ENCODE peak calls at places on chromosomes 2 and 18, in six cellular contexts. One of them, this sample, is unnamed.
A peak's percentile ranks its signal among the peaks of the same experiment; 100 is the strongest.

GRCh38 chr18:75131455-75132000 is 77.4 kb downstream of the PTGR3 start:
- DNase-seq in GM23248: peak; percentile 7
- DNase-seq in GM23338: no peak
- DNase-seq in hepatocyte: no peak
- DNase-seq in SK-N-SH: no peak
- DNase-seq in HCT116: no peak
- DNase-seq in this sample: no peak

GRCh38 chr2:54577035-54577434 is 120.9 kb downstream of the SPTBN1 start:
- DNase-seq in GM23248: no peak
- DNase-seq in GM23338: no peak
- DNase-seq in hepatocyte: peak; percentile 67
- DNase-seq in SK-N-SH: no peak
- DNase-seq in HCT116: no peak
- DNase-seq in this sample: no peak

GRCh38 chr2:46328316-46328715 is 31.1 kb downstream of the EPAS1 start:
- DNase-seq in GM23248: no peak
- DNase-seq in GM23338: no peak
- DNase-seq in hepatocyte: no peak
- DNase-seq in SK-N-SH: no peak
- DNase-seq in HCT116: no peak
- DNase-seq in this sample: no peak

GRCh38 chr2:168515502-168515901 is 59.4 kb downstream of the CERS6 start:
- DNase-seq in GM23248: peak; percentile 91
- DNase-seq in GM23338: no peak
- DNase-seq in hepatocyte: no peak
- DNase-seq in SK-N-SH: no peak
- DNase-seq in HCT116: no peak
- DNase-seq in this sample: peak; percentile 47

GRCh38 chr2:111698089-111698488 is 185.9 kb downstream of the ANAPC1 start:
- DNase-seq in GM23248: no peak
- DNase-seq in GM23338: no peak
- DNase-seq in hepatocyte: no peak
- DNase-seq in SK-N-SH: no peak
- DNase-seq in HCT116: no peak
- DNase-seq in this sample: no peak

GRCh38 chr2:107584577-107584976 is 242.1 kb upstream of the RGPD4 start:
- DNase-seq in GM23248: peak; percentile 63
- DNase-seq in GM23338: no peak
- DNase-seq in hepatocyte: no peak
- DNase-seq in SK-N-SH: no peak
- DNase-seq in HCT116: no peak
- DNase-seq in this sample: peak; percentile 62

GRCh38 chr2:11983870-11984269 is 237.4 kb downstream of the LPIN1 start:
- DNase-seq in GM23248: no peak
- DNase-seq in GM23338: no peak
- DNase-seq in hepatocyte: no peak
- DNase-seq in SK-N-SH: no peak
- DNase-seq in HCT116: no peak
- DNase-seq in this sample: no peak

GRCh38 chr2:197442865-197443264 is 8.0 kb upstream of the SF3B1 start:
- DNase-seq in GM23248: no peak
- DNase-seq in GM23338: no peak
- DNase-seq in hepatocyte: no peak
- DNase-seq in SK-N-SH: no peak
- DNase-seq in HCT116: no peak
- DNase-seq in this sample: no peak

GRCh38 chr18:48934708-48935432 is 15.9 kb downstream of the SMAD7 start:
- DNase-seq in GM23248: peak; percentile 57
- DNase-seq in GM23338: no peak
- DNase-seq in hepatocyte: no peak
- DNase-seq in SK-N-SH: no peak
- DNase-seq in HCT116: no peak
- DNase-seq in this sample: no peak

GRCh38 chr18:69956037-69956436 is 8.4 kb upstream of the CD226 start:
- DNase-seq in GM23248: no peak
- DNase-seq in GM23338: no peak
- DNase-seq in hepatocyte: no peak
- DNase-seq in SK-N-SH: no peak
- DNase-seq in HCT116: no peak
- DNase-seq in this sample: no peak

GRCh38 chr2:226187126-226187525 is 612.5 kb downstream of the IRS1 start:
- DNase-seq in GM23248: peak; percentile 21
- DNase-seq in GM23338: no peak
- DNase-seq in hepatocyte: no peak
- DNase-seq in SK-N-SH: no peak
- DNase-seq in HCT116: no peak
- DNase-seq in this sample: no peak

GRCh38 chr2:43052204-43052943 is 174.0 kb downstream of the ZFP36L2 start:
- DNase-seq in GM23248: no peak
- DNase-seq in GM23338: no peak
- DNase-seq in hepatocyte: no peak
- DNase-seq in SK-N-SH: no peak
- DNase-seq in HCT116: no peak
- DNase-seq in this sample: peak; percentile 50

GRCh38 chr2:15919716-15920444 is 20.5 kb upstream of the MYCN start:
- DNase-seq in GM23248: no peak
- DNase-seq in GM23338: no peak
- DNase-seq in hepatocyte: no peak
- DNase-seq in SK-N-SH: peak; percentile 48
- DNase-seq in HCT116: no peak
- DNase-seq in this sample: peak; percentile 14

GRCh38 chr18:58687871-58688308 is 16.6 kb downstream of the MALT1 start:
- DNase-seq in GM23248: no peak
- DNase-seq in GM23338: no peak
- DNase-seq in hepatocyte: no peak
- DNase-seq in SK-N-SH: no peak
- DNase-seq in HCT116: no peak
- DNase-seq in this sample: no peak

GRCh38 chr2:34547900-34548299 is 948.8 kb upstream of the FAM98A start:
- DNase-seq in GM23248: no peak
- DNase-seq in GM23338: peak; percentile 6
- DNase-seq in hepatocyte: no peak
- DNase-seq in SK-N-SH: no peak
- DNase-seq in HCT116: no peak
- DNase-seq in this sample: no peak

GRCh38 chr2:69159988-69160387 is 147.0 kb downstream of the ANTXR1 start:
- DNase-seq in GM23248: peak; percentile 31
- DNase-seq in GM23338: peak; percentile 81
- DNase-seq in hepatocyte: peak; percentile 13
- DNase-seq in SK-N-SH: no peak
- DNase-seq in HCT116: no peak
- DNase-seq in this sample: no peak

GRCh38 chr18:59229681-59230443 is 9.9 kb downstream of the GRP start:
- DNase-seq in GM23248: no peak
- DNase-seq in GM23338: no peak
- DNase-seq in hepatocyte: no peak
- DNase-seq in SK-N-SH: no peak
- DNase-seq in HCT116: no peak
- DNase-seq in this sample: no peak

GRCh38 chr18:23618862-23619387 is 32.6 kb upstream of the NPC1 start:
- DNase-seq in GM23248: no peak
- DNase-seq in GM23338: peak; percentile 86
- DNase-seq in hepatocyte: peak; percentile 54
- DNase-seq in SK-N-SH: no peak
- DNase-seq in HCT116: no peak
- DNase-seq in this sample: no peak

GRCh38 chr2:207469380-207469779 is 60.4 kb upstream of the CREB1 start:
- DNase-seq in GM23248: no peak
- DNase-seq in GM23338: no peak
- DNase-seq in hepatocyte: no peak
- DNase-seq in SK-N-SH: peak; percentile 36
- DNase-seq in HCT116: no peak
- DNase-seq in this sample: no peak

GRCh38 chr2:239692348-239692747 is 291.5 kb upstream of the HDAC4 start:
- DNase-seq in GM23248: no peak
- DNase-seq in GM23338: no peak
- DNase-seq in hepatocyte: no peak
- DNase-seq in SK-N-SH: no peak
- DNase-seq in HCT116: no peak
- DNase-seq in this sample: no peak

GRCh38 chr18:44568986-44569385 is 111.7 kb upstream of the SETBP1 start:
- DNase-seq in GM23248: peak; percentile 26
- DNase-seq in GM23338: no peak
- DNase-seq in hepatocyte: no peak
- DNase-seq in SK-N-SH: no peak
- DNase-seq in HCT116: no peak
- DNase-seq in this sample: no peak

GRCh38 chr2:187774551-187775071 is 220.4 kb upstream of the TFPI start:
- DNase-seq in GM23248: peak; percentile 64
- DNase-seq in GM23338: no peak
- DNase-seq in hepatocyte: no peak
- DNase-seq in SK-N-SH: no peak
- DNase-seq in HCT116: no peak
- DNase-seq in this sample: peak; percentile 57

GRCh38 chr2:43041661-43042360 is 184.6 kb downstream of the ZFP36L2 start:
- DNase-seq in GM23248: peak; percentile 86
- DNase-seq in GM23338: peak; percentile 57
- DNase-seq in hepatocyte: peak; percentile 96
- DNase-seq in SK-N-SH: peak; percentile 82
- DNase-seq in HCT116: no peak
- DNase-seq in this sample: peak; percentile 99

GRCh38 chr2:158782616-158783015 is 12.5 kb upstream of the DAPL1 start:
- DNase-seq in GM23248: peak; percentile 73
- DNase-seq in GM23338: no peak
- DNase-seq in hepatocyte: no peak
- DNase-seq in SK-N-SH: no peak
- DNase-seq in HCT116: no peak
- DNase-seq in this sample: peak; percentile 11

GRCh38 chr18:58870130-58870529 is 5.5 kb downstream of the ZNF532 start:
- DNase-seq in GM23248: no peak
- DNase-seq in GM23338: no peak
- DNase-seq in hepatocyte: no peak
- DNase-seq in SK-N-SH: no peak
- DNase-seq in HCT116: no peak
- DNase-seq in this sample: no peak

GRCh38 chr18:22503803-22504202 is 86.1 kb upstream of the CTAGE1 start:
- DNase-seq in GM23248: peak; percentile 87
- DNase-seq in GM23338: no peak
- DNase-seq in hepatocyte: peak; percentile 66
- DNase-seq in SK-N-SH: no peak
- DNase-seq in HCT116: no peak
- DNase-seq in this sample: no peak

GRCh38 chr2:162678551-162678950 is 160.0 kb downstream of the KCNH7 start:
- DNase-seq in GM23248: no peak
- DNase-seq in GM23338: no peak
- DNase-seq in hepatocyte: no peak
- DNase-seq in SK-N-SH: no peak
- DNase-seq in HCT116: no peak
- DNase-seq in this sample: no peak

GRCh38 chr2:20930928-20931327 is 108.0 kb upstream of the LDAH start:
- DNase-seq in GM23248: peak; percentile 62
- DNase-seq in GM23338: no peak
- DNase-seq in hepatocyte: peak; percentile 52
- DNase-seq in SK-N-SH: no peak
- DNase-seq in HCT116: no peak
- DNase-seq in this sample: no peak

GRCh38 chr2:224994221-224994843 is 47.9 kb downstream of the DOCK10 start:
- DNase-seq in GM23248: no peak
- DNase-seq in GM23338: no peak
- DNase-seq in hepatocyte: no peak
- DNase-seq in SK-N-SH: no peak
- DNase-seq in HCT116: no peak
- DNase-seq in this sample: no peak
- H2AFZ ChIP-seq in GM23248: no peak overlapping the region
- H2AFZ ChIP-seq in GM23338: no peak overlapping the region
- H2AFZ ChIP-seq in hepatocyte: no peak overlapping the region
- H2AFZ ChIP-seq in SK-N-SH: no peak overlapping the region
- H2AFZ ChIP-seq in HCT116: no peak overlapping the region
- H2AFZ ChIP-seq in this sample: no peak overlapping the region

GRCh38 chr2:74504591-74504990 is 2.9 kb downstream of the PCGF1 start:
- DNase-seq in GM23248: peak; percentile 18
- DNase-seq in GM23338: no peak
- DNase-seq in hepatocyte: no peak
- DNase-seq in SK-N-SH: no peak
- DNase-seq in HCT116: no peak
- DNase-seq in this sample: no peak
- H3K27me3 ChIP-seq in GM23248: no peaks in the 10 kb centered on the region
- H3K27me3 ChIP-seq in GM23338: peaks cover 92% of the 10 kb centered on the region
- H3K27me3 ChIP-seq in hepatocyte: peaks cover 20% of the 10 kb centered on the region
- H3K27me3 ChIP-seq in SK-N-SH: no peaks in the 10 kb centered on the region
- H3K27me3 ChIP-seq in HCT116: no peaks in the 10 kb centered on the region
- H3K27me3 ChIP-seq in this sample: no peaks in the 10 kb centered on the region

DNA sequence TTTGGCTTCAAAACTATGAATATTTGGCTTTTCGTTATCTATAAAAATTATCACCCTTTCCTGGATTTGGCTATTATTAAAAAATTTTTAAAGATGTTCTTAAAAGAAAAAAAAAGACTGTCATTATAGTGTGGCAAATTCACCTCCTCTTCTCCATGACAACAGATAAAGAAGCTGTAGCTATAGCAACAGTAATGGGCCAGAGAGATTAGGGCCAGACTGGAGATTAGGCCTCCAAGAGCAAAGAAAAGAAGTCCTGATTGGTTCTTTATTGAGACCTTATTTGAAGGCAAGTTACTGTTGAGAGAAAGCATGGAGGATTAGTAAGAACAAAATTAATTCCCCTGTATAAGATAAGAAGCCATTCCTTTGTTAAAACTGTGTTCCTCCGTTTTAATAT is 812.5 kb downstream of the DCC start:
- DNase-seq in GM23248: no peak
- DNase-seq in GM23338: peak; percentile 22
- DNase-seq in hepatocyte: no peak
- DNase-seq in SK-N-SH: peak; percentile 2
- DNase-seq in HCT116: no peak
- DNase-seq in this sample: no peak
- H3K9me2 ChIP-seq in GM23248: no peaks in the 10 kb centered on the region
- H3K9me2 ChIP-seq in GM23338: no peaks in the 10 kb centered on the region
- H3K9me2 ChIP-seq in hepatocyte: no peaks in the 10 kb centered on the region
- H3K9me2 ChIP-seq in SK-N-SH: no peaks in the 10 kb centered on the region
- H3K9me2 ChIP-seq in HCT116: no peaks in the 10 kb centered on the region
- H3K9me2 ChIP-seq in this sample: no peaks in the 10 kb centered on the region

DNA sequence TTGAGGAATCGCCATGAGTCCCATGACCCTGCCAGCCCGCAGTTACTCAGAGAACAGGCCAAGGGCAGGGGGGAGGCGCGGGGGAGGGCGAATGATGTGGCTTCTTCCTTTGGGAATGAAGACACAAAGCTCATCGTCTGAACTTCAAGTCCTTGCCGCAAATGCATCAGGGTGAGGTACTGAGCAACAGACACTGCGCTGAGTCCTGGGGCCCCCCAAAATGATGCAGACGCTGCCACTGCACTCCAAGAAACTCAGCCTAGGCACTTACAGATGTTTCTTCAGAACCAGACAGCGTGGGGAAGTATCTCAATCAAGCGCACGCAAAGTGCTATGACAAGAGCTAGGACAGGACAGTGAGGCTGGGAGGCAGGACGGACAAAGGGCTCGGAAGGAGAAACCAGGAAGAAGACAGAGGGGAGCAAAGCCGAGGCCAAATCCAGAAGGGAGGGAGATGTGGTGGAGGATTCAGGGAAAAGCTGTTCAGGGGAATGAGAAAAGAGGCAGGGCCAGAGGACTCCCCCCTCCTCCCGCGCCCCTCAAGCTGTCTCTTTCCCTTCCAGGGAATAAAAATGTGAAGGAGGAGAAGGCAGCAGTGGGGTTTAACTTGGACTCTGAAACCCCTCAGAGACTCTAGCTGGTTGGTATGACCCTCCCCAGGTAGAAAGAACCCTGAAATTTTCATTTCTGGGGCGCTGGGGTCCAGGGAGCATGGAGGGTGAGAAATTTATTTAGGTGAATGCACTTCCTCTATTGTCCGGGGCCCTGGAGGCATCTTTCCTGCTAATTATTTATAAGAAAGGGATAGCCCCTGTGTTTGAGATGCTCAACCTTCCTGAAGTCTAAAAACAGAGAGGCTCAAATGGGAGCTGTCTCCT is 35.0 kb downstream of the CIB4 start:
- DNase-seq in GM23248: peak; percentile 8
- DNase-seq in GM23338: no peak
- DNase-seq in hepatocyte: no peak
- DNase-seq in SK-N-SH: peak; percentile 28
- DNase-seq in HCT116: no peak
- DNase-seq in this sample: no peak
- H2AFZ ChIP-seq in GM23248: no peak overlapping the region
- H2AFZ ChIP-seq in GM23338: no peak overlapping the region
- H2AFZ ChIP-seq in hepatocyte: peak overlapping the region; percentile 31
- H2AFZ ChIP-seq in SK-N-SH: no peak overlapping the region
- H2AFZ ChIP-seq in HCT116: peak overlapping the region; percentile 62
- H2AFZ ChIP-seq in this sample: peak overlapping the region; percentile 5

This sample was measured in PC-3.